ENCODE peak calls at places on chromosome 18, in five cellular contexts. One of them, this sample, is unnamed.

GRCh38 chr18:23503967-23504352 is 649 bp downstream of the RMC1 start:
- DNase-seq in mucosa of descending colon: no peak
- DNase-seq in cardiac muscle cell: peak; percentile 17
- DNase-seq in transverse colon: no peak
- DNase-seq in GM12878: no peak
- DNase-seq in this sample: no peak

GRCh38 chr18:59954746-59955145 is 55.0 kb downstream of the PMAIP1 start:
- DNase-seq in GM12878: no peak
- DNase-seq in transverse colon: no peak
- DNase-seq in mucosa of descending colon: no peak
- DNase-seq in cardiac muscle cell: peak; percentile 25
- DNase-seq in this sample: no peak

GRCh38 chr18:12744103-12744502 is 41.3 kb downstream of the PSMG2 start:
- DNase-seq in mucosa of descending colon: no peak
- DNase-seq in GM12878: no peak
- DNase-seq in transverse colon: no peak
- DNase-seq in cardiac muscle cell: peak; percentile 83
- DNase-seq in this sample: no peak

GRCh38 chr18:24463233-24463775 is 2.9 kb downstream of the HRH4 start:
- DNase-seq in GM12878: no peak
- DNase-seq in mucosa of descending colon: no peak
- DNase-seq in transverse colon: no peak
- DNase-seq in cardiac muscle cell: no peak
- DNase-seq in this sample: no peak

GRCh38 chr18:22556271-22556990 is 138.7 kb upstream of the CTAGE1 start:
- DNase-seq in cardiac muscle cell: peak; percentile 46
- DNase-seq in transverse colon: no peak
- DNase-seq in GM12878: no peak
- DNase-seq in mucosa of descending colon: no peak
- DNase-seq in this sample: peak; percentile 51

GRCh38 chr18:39149211-39149806 is 1583.7 kb upstream of the CELF4 start:
- DNase-seq in cardiac muscle cell: no peak
- DNase-seq in mucosa of descending colon: no peak
- DNase-seq in GM12878: no peak
- DNase-seq in transverse colon: no peak
- DNase-seq in this sample: no peak

GRCh38 chr18:37662546-37663339 is 97.1 kb upstream of the CELF4 start:
- DNase-seq in mucosa of descending colon: no peak
- DNase-seq in transverse colon: no peak
- DNase-seq in GM12878: no peak
- DNase-seq in cardiac muscle cell: no peak
- DNase-seq in this sample: no peak

GRCh38 chr18:5521000-5521399 is 22.8 kb downstream of the EPB41L3 start:
- DNase-seq in cardiac muscle cell: no peak
- DNase-seq in GM12878: no peak
- DNase-seq in transverse colon: no peak
- DNase-seq in mucosa of descending colon: no peak
- DNase-seq in this sample: no peak

GRCh38 chr18:26407721-26408601 is 140.4 kb downstream of the KCTD1 start:
- DNase-seq in cardiac muscle cell: no peak
- DNase-seq in GM12878: no peak
- DNase-seq in mucosa of descending colon: no peak
- DNase-seq in transverse colon: no peak
- DNase-seq in this sample: no peak

GRCh38 chr18:28905509-28905908 is 728.6 kb upstream of the CDH2 start:
- DNase-seq in cardiac muscle cell: peak; percentile 67
- DNase-seq in transverse colon: no peak
- DNase-seq in GM12878: no peak
- DNase-seq in mucosa of descending colon: no peak
- DNase-seq in this sample: no peak

GRCh38 chr18:22282311-22283235 is 113.2 kb downstream of the GATA6 start:
- DNase-seq in GM12878: no peak
- DNase-seq in cardiac muscle cell: peak; percentile 97
- DNase-seq in transverse colon: no peak
- DNase-seq in mucosa of descending colon: peak; percentile 59
- DNase-seq in this sample: no peak

GRCh38 chr18:60861575-60861974 is 471.7 kb upstream of the CDH20 start:
- DNase-seq in cardiac muscle cell: no peak
- DNase-seq in transverse colon: no peak
- DNase-seq in mucosa of descending colon: no peak
- DNase-seq in GM12878: no peak
- DNase-seq in this sample: no peak

DNA sequence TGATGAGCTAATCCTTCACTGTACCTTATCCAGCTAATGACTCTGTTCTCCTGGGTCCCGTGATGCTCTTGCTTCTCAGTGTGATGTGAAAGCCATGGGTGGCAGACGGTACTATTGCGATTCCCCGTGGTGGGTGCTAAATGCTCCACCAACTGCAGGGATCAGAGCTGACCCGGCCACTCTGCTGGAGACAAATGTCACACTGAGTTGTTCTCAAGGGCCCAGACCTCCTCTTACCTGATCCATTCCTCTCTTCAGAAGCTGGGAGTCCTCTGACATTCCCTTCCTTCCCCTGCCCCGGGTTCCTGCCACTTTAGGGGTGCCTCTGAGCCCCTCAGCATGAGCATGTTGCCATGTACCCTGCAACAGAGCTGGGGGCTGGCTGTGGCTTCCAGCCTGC is 105.1 kb downstream of the MAPK4 start:
- DNase-seq in GM12878: no peak
- DNase-seq in mucosa of descending colon: no peak
- DNase-seq in transverse colon: no peak
- DNase-seq in cardiac muscle cell: no peak
- DNase-seq in this sample: no peak
- H3K9me3 ChIP-seq in GM12878: peaks cover 3% of the 10 kb centered on the region
- H3K9me3 ChIP-seq in mucosa of descending colon: peaks cover 5% of the 10 kb centered on the region
- H3K9me3 ChIP-seq in transverse colon: no peaks in the 10 kb centered on the region
- H3K9me3 ChIP-seq in cardiac muscle cell: no peaks in the 10 kb centered on the region
- H3K9me3 ChIP-seq in this sample: no peaks in the 10 kb centered on the region

GRCh38 chr18:55768255-55768654 is 180.3 kb upstream of the TCF4 start:
- DNase-seq in mucosa of descending colon: no peak
- DNase-seq in cardiac muscle cell: no peak
- DNase-seq in transverse colon: no peak
- DNase-seq in GM12878: no peak
- DNase-seq in this sample: no peak

GRCh38 chr18:55763298-55763697 is 175.3 kb upstream of the TCF4 start:
- DNase-seq in transverse colon: no peak
- DNase-seq in GM12878: no peak
- DNase-seq in cardiac muscle cell: no peak
- DNase-seq in mucosa of descending colon: no peak
- DNase-seq in this sample: no peak

GRCh38 chr18:55762424-55762823 is 174.4 kb upstream of the TCF4 start:
- DNase-seq in cardiac muscle cell: no peak
- DNase-seq in GM12878: no peak
- DNase-seq in mucosa of descending colon: no peak
- DNase-seq in transverse colon: no peak
- DNase-seq in this sample: no peak

GRCh38 chr18:55763805-55764204 is 175.8 kb upstream of the TCF4 start:
- DNase-seq in GM12878: no peak
- DNase-seq in mucosa of descending colon: no peak
- DNase-seq in cardiac muscle cell: no peak
- DNase-seq in transverse colon: no peak
- DNase-seq in this sample: no peak

GRCh38 chr18:55764382-55764781 is 176.4 kb upstream of the TCF4 start:
- DNase-seq in transverse colon: no peak
- DNase-seq in cardiac muscle cell: no peak
- DNase-seq in mucosa of descending colon: no peak
- DNase-seq in GM12878: no peak
- DNase-seq in this sample: no peak
- H3K9me3 ChIP-seq in transverse colon: no peaks in the 10 kb centered on the region
- H3K9me3 ChIP-seq in cardiac muscle cell: no peaks in the 10 kb centered on the region
- H3K9me3 ChIP-seq in mucosa of descending colon: peaks cover 6% of the 10 kb centered on the region
- H3K9me3 ChIP-seq in GM12878: no peaks in the 10 kb centered on the region
- H3K9me3 ChIP-seq in this sample: no peaks in the 10 kb centered on the region

GRCh38 chr18:78772369-78773302 is 207.0 kb upstream of the SALL3 start:
- DNase-seq in mucosa of descending colon: no peak
- DNase-seq in transverse colon: no peak
- DNase-seq in cardiac muscle cell: no peak
- DNase-seq in GM12878: no peak
- DNase-seq in this sample: no peak

GRCh38 chr18:78771496-78772368 is 207.9 kb upstream of the SALL3 start:
- DNase-seq in mucosa of descending colon: no peak
- DNase-seq in transverse colon: no peak
- DNase-seq in GM12878: no peak
- DNase-seq in cardiac muscle cell: no peak
- DNase-seq in this sample: no peak

GRCh38 chr18:78769502-78770113 is 210.0 kb upstream of the SALL3 start:
- DNase-seq in transverse colon: no peak
- DNase-seq in cardiac muscle cell: no peak
- DNase-seq in mucosa of descending colon: no peak
- DNase-seq in GM12878: no peak
- DNase-seq in this sample: no peak

GRCh38 chr18:78768655-78769501 is 210.7 kb upstream of the SALL3 start:
- DNase-seq in cardiac muscle cell: no peak
- DNase-seq in mucosa of descending colon: no peak
- DNase-seq in transverse colon: no peak
- DNase-seq in GM12878: no peak
- DNase-seq in this sample: no peak

DNA sequence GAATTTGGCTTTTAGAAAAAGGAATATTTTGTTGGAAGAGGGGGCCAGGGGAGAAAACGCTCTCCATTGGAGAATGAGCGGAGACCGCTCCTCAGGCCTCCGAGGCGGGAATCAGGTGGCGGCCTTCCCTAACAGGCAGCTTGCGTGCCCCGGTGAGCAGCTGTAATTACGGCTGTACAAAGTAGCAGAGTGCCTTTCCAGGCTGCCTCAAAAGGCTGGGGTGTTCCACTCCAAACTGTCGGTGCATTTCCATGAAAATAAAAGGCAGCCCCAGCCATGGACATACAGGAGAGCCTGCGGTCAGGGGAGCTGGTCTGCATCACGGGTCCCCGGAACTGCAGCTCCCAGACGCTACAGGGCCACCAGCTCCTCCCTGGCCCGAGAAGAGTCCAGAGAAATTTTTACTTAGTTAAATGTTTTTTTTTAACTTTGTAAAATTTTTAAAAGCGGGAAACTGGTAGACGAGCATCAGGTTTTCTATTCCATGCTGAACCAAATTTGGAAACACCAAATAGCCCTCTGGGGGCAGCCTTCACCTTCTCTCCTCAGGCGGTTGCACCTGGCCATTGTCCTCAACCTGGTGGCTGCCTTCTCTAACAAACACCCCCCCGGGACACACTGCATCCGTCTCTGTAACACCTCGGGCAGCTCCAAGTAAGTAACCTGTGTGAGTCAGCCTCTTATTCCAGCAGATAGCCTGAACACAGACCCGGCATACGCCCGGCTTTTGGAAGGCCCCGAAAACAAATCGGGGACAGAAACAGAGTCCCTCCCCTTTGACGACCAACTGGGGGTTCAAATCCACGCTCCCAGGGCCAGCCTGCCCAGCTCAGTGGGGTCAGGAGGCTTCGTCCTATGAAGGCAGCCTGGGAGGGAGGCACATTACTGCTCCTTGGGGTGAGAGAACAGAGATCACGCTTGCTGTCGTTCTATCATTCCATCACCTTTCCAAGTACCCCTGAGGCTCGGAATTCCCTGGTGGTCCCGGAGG is 209.2 kb upstream of the SALL3 start:
- DNase-seq in transverse colon: no peak
- DNase-seq in GM12878: no peak
- DNase-seq in mucosa of descending colon: no peak
- DNase-seq in cardiac muscle cell: no peak
- DNase-seq in this sample: no peak
- H3K9me3 ChIP-seq in transverse colon: no peaks in the 10 kb centered on the region
- H3K9me3 ChIP-seq in GM12878: no peaks in the 10 kb centered on the region
- H3K9me3 ChIP-seq in mucosa of descending colon: no peaks in the 10 kb centered on the region
- H3K9me3 ChIP-seq in cardiac muscle cell: no peaks in the 10 kb centered on the region
- H3K9me3 ChIP-seq in this sample: no peaks in the 10 kb centered on the region

GRCh38 chr18:8932866-8933265 is 169.6 kb upstream of the NDUFV2 start:
- DNase-seq in transverse colon: no peak
- DNase-seq in cardiac muscle cell: no peak
- DNase-seq in GM12878: no peak
- DNase-seq in mucosa of descending colon: no peak
- DNase-seq in this sample: no peak

GRCh38 chr18:8930990-8931648 is 171.4 kb upstream of the NDUFV2 start:
- DNase-seq in GM12878: no peak
- DNase-seq in cardiac muscle cell: no peak
- DNase-seq in mucosa of descending colon: no peak
- DNase-seq in transverse colon: no peak
- DNase-seq in this sample: no peak

GRCh38 chr18:8926464-8926863 is 176.0 kb upstream of the NDUFV2 start:
- DNase-seq in transverse colon: no peak
- DNase-seq in cardiac muscle cell: no peak
- DNase-seq in GM12878: no peak
- DNase-seq in mucosa of descending colon: no peak
- DNase-seq in this sample: no peak

GRCh38 chr18:8933714-8934284 is 168.7 kb upstream of the NDUFV2 start:
- DNase-seq in transverse colon: no peak
- DNase-seq in cardiac muscle cell: no peak
- DNase-seq in GM12878: no peak
- DNase-seq in mucosa of descending colon: no peak
- DNase-seq in this sample: no peak

DNA sequence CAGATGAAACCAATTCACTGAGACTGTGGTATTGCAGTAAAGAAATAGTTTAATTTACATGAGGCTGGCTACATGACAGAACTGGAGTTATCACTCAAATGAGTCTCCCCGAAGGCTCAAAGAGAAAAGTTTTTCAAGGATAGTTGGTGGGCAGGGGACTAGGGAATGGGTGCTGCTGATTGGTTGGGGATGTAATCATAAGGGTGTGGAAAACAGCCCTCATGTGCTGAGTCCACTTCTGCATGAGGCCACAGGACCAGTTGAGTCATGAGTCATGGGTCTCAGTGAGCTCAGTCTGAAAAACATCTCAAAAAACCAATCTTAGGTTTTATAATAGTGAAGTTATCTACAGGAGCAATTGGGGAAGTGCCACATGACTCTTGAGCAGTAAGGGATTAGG is 173.1 kb upstream of the NDUFV2 start:
- DNase-seq in GM12878: no peak
- DNase-seq in cardiac muscle cell: no peak
- DNase-seq in transverse colon: no peak
- DNase-seq in mucosa of descending colon: no peak
- DNase-seq in this sample: no peak
- H3K9me3 ChIP-seq in GM12878: peaks cover 7% of the 10 kb centered on the region
- H3K9me3 ChIP-seq in cardiac muscle cell: no peaks in the 10 kb centered on the region
- H3K9me3 ChIP-seq in transverse colon: peaks cover 16% of the 10 kb centered on the region
- H3K9me3 ChIP-seq in mucosa of descending colon: peaks cover 18% of the 10 kb centered on the region
- H3K9me3 ChIP-seq in this sample: no peaks in the 10 kb centered on the region

GRCh38 chr18:57715073-57715472 is 88.0 kb downstream of the ATP8B1 start:
- DNase-seq in GM12878: no peak
- DNase-seq in transverse colon: no peak
- DNase-seq in mucosa of descending colon: no peak
- DNase-seq in cardiac muscle cell: no peak
- DNase-seq in this sample: no peak

GRCh38 chr18:57715671-57716070 is 87.4 kb downstream of the ATP8B1 start:
- DNase-seq in mucosa of descending colon: no peak
- DNase-seq in cardiac muscle cell: no peak
- DNase-seq in transverse colon: no peak
- DNase-seq in GM12878: no peak
- DNase-seq in this sample: no peak

GRCh38 chr18:57716550-57716949 is 86.6 kb downstream of the ATP8B1 start:
- DNase-seq in GM12878: no peak
- DNase-seq in transverse colon: no peak
- DNase-seq in cardiac muscle cell: no peak
- DNase-seq in mucosa of descending colon: no peak
- DNase-seq in this sample: no peak
- H3K9me3 ChIP-seq in GM12878: no peaks in the 10 kb centered on the region
- H3K9me3 ChIP-seq in transverse colon: no peaks in the 10 kb centered on the region
- H3K9me3 ChIP-seq in cardiac muscle cell: no peaks in the 10 kb centered on the region
- H3K9me3 ChIP-seq in mucosa of descending colon: no peaks in the 10 kb centered on the region
- H3K9me3 ChIP-seq in this sample: no peaks in the 10 kb centered on the region

GRCh38 chr18:51716277-51716676 is 518.8 kb upstream of the MEX3C start:
- DNase-seq in GM12878: no peak
- DNase-seq in mucosa of descending colon: no peak
- DNase-seq in cardiac muscle cell: no peak
- DNase-seq in transverse colon: no peak
- DNase-seq in this sample: no peak

GRCh38 chr18:51711298-51711889 is 513.9 kb upstream of the MEX3C start:
- DNase-seq in transverse colon: no peak
- DNase-seq in mucosa of descending colon: no peak
- DNase-seq in GM12878: no peak
- DNase-seq in cardiac muscle cell: no peak
- DNase-seq in this sample: no peak
- H3K9me3 ChIP-seq in transverse colon: peaks cover 2% of the 10 kb centered on the region
- H3K9me3 ChIP-seq in mucosa of descending colon: peaks cover 19% of the 10 kb centered on the region
- H3K9me3 ChIP-seq in GM12878: peaks cover 12% of the 10 kb centered on the region
- H3K9me3 ChIP-seq in cardiac muscle cell: peaks cover 3% of the 10 kb centered on the region
- H3K9me3 ChIP-seq in this sample: no peaks in the 10 kb centered on the region

This sample was measured in body of pancreas.